ENCODE peak calls at places on chromosomes 1 and 21, in seven cellular contexts. X is WTC11, G is fibroblast of lung, D is upper lobe of right lung, L is cardiac fibroblast, M is endothelial cell, J is foreskin keratinocyte. Y is an unnamed sample.

GRCh38 chr1:171422489-171422888 is 62.8 kb upstream of the PRRC2C start:
- DNase-seq in X (no peak), G (peak), D (no peak), L (no peak), M (no peak), J (no peak), Y (no peak)

GRCh38 chr1:23576338-23577055 is 17.2 kb upstream of the ID3 start:
- DNase-seq in X (no peak), G (no peak), D (no peak), L (no peak), M (no peak), J (no peak), Y (no peak)

GRCh38 chr1:242784807-242785206 is 260.3 kb upstream of the PLD5 start:
- DNase-seq in X (no peak), G (no peak), D (no peak), L (no peak), M (no peak), J (no peak), Y (no peak)

GRCh38 chr1:160981584-160982411 is 27.2 kb upstream of the ITLN2 start:
- DNase-seq in X (peak), G (no peak), D (no peak), L (no peak), M (peak), J (no peak), Y (no peak)

GRCh38 chr21:26840912-26841311 is 4.3 kb downstream of the ADAMTS1 start:
- DNase-seq in X (no peak), G (peak), D (no peak), L (peak), M (no peak), J (peak), Y (no peak)

GRCh38 chr1:177589166-177589565 is 380.7 kb downstream of the SEC16B start:
- DNase-seq in X (no peak), G (no peak), D (no peak), L (no peak), M (no peak), J (no peak), Y (no peak)

GRCh38 chr1:243882276-243882675 is 32.2 kb upstream of the AKT3 start:
- DNase-seq in X (no peak), G (peak), D (no peak), L (peak), M (no peak), J (no peak), Y (no peak)

GRCh38 chr1:15866696-15867687 is 19.5 kb downstream of the SPEN start:
- DNase-seq in X (no peak), G (peak), D (no peak), L (peak), M (no peak), J (no peak), Y (no peak)

GRCh38 chr1:31580513-31580870 is 4.2 kb downstream of the TINAGL1 start:
- DNase-seq in X (no peak), G (peak), D (no peak), L (peak), M (no peak), J (no peak), Y (no peak)

GRCh38 chr1:90045853-90046563 is 51.1 kb downstream of the ZNF326 start:
- DNase-seq in X (peak), G (peak), D (no peak), L (peak), M (peak), J (no peak), Y (no peak)

GRCh38 chr1:246317723-246318359 is 189.2 kb downstream of the SMYD3 start:
- DNase-seq in X (no peak), G (peak), D (no peak), L (no peak), M (no peak), J (peak), Y (no peak)

GRCh38 chr1:60970081-60970509 is 112.3 kb upstream of the NFIA start:
- DNase-seq in X (no peak), G (peak), D (no peak), L (peak), M (no peak), J (no peak), Y (no peak)

GRCh38 chr1:22886211-22886610 is 86.5 kb downstream of the LACTBL1 start:
- DNase-seq in X (no peak), G (no peak), D (no peak), L (peak), M (no peak), J (no peak), Y (no peak)

GRCh38 chr1:202112864-202113689 is 9.6 kb upstream of the GPR37L1 start:
- DNase-seq in X (no peak), G (peak), D (no peak), L (peak), M (no peak), J (no peak), Y (peak)

GRCh38 chr1:37037675-37038074 is 3.4 kb upstream of the GRIK3 start:
- DNase-seq in X (peak), G (no peak), D (no peak), L (no peak), M (no peak), J (no peak), Y (no peak)

GRCh38 chr1:206687915-206688442 is 3.3 kb downstream of the MAPKAPK2 start:
- DNase-seq in X (peak), G (peak), D (no peak), L (peak), M (no peak), J (no peak), Y (no peak)

GRCh38 chr1:31700468-31701136 is 3.2 kb downstream of the COL16A1 start:
- DNase-seq in X (no peak), G (no peak), D (no peak), L (no peak), M (no peak), J (peak), Y (no peak)

GRCh38 chr1:144101397-144102050 is 129.7 kb upstream of the FAM72C start:
- DNase-seq in X (peak), G (no peak), D (peak), L (no peak), M (peak), J (peak), Y (peak)

GRCh38 chr1:75908717-75909152 is 23.5 kb downstream of the ASB17 start:
- DNase-seq in X (peak), G (peak), D (no peak), L (peak), M (peak), J (peak), Y (no peak)

GRCh38 chr1:47023268-47024137 is at the start of gene CYP4X1:
- DNase-seq in X (peak), G (no peak), D (peak), L (peak), M (peak), J (no peak), Y (no peak)

GRCh38 chr1:59596956-59597355 is 217.8 kb upstream of the HOOK1 start:
- DNase-seq in X (no peak), G (no peak), D (no peak), L (no peak), M (no peak), J (peak), Y (no peak)

GRCh38 chr1:59593798-59594790 is 220.7 kb upstream of the HOOK1 start:
- DNase-seq in X (no peak), G (no peak), D (no peak), L (no peak), M (no peak), J (no peak), Y (no peak)

GRCh38 chr1:59597420-59598199 is 217.1 kb upstream of the HOOK1 start:
- DNase-seq in X (no peak), G (no peak), D (no peak), L (no peak), M (no peak), J (no peak), Y (no peak)

GRCh38 chr1:59596432-59596831 is 218.3 kb upstream of the HOOK1 start:
- DNase-seq in X (no peak), G (peak), D (no peak), L (peak), M (no peak), J (peak), Y (no peak)

GRCh38 chr1:59595774-59596173 is 219.0 kb upstream of the HOOK1 start:
- DNase-seq in X (no peak), G (peak), D (no peak), L (peak), M (no peak), J (peak), Y (no peak)
- TF ChIP-seq CTCF in X (no peak), G (peak), D (no peak), L (no peak), M (no peak), J (peak), Y (no peak)

GRCh38 chr1:184465489-184466146 is 78.8 kb downstream of the C1orf21 start:
- DNase-seq in X (peak), G (no peak), D (no peak), L (peak), M (no peak), J (no peak), Y (no peak)
- TF ChIP-seq CTCF in X (no peak), G (peak), D (no peak), L (no peak), M (no peak), J (peak), Y (no peak)

DNA sequence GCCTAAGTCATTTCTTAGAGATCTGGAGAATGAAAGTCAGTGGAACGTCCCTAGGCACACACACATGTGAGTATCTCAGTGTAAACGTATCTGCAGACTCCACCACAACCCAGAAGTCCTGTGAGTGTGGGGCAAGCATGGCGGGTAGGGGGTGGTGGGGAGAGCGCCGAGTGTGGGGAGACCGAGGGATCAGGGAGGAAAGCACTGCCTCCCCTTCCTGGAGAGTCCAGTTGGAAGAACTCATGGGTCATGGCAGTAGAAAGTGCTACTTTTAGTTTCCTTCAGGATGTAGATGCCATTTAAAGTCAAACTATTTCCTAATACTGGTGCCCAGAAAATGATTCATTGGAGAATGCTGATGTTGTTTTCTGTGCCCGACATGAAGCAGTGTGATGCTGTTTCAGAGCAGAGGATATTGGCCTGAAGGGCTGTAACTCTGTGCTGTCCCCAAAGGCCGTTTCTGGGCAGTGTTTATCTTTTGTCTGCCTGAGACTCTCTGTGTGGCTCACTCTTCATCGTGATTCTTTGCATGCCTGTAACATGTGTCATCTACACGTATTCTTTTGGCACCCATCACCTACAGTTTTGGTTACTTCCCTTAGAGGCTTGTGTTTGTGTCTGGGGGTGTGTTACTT is 45.7 kb upstream of the TSPAN2 start:
- DNase-seq in X (no peak), G (peak), D (no peak), L (peak), M (no peak), J (peak), Y (no peak)
- TF ChIP-seq CTCF in X (no peak), G (no peak), D (no peak), L (peak), M (no peak), J (no peak), Y (no peak)

DNA sequence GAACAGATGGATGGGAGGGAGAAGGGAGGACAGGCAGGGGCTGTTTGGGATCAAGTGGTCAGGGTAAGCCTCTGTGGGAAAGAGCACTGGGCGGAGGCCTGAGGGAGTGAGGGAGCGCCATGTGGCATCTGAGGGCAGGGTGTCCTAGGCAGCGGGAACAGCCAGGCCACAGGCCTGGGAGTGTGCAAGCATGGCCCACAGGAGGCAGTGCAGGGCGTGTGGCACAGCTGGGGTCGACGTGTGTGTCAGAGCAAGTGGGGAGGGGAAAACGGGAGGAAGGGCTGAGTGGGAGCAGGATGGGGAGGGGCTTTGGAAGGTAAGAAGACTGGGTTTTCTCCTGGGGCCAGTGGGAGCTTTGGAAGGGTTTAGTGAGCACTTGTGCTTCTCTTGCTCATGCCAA is 143.4 kb downstream of the SYF2 start:
- DNase-seq in X (no peak), G (no peak), D (no peak), L (no peak), M (no peak), J (no peak), Y (no peak)
- TF ChIP-seq CTCF in X (no peak), G (no peak), D (no peak), L (no peak), M (no peak), J (no peak), Y (no peak)

GRCh38 chr1:188988589-188988988 is 1489.1 kb downstream of the BRINP3 start:
- DNase-seq in X (no peak), G (no peak), D (no peak), L (no peak), M (no peak), J (no peak), Y (no peak)
- TF ChIP-seq CTCF in X (no peak), G (no peak), D (no peak), L (no peak), M (no peak), J (no peak), Y (no peak)

GRCh38 chr1:38257374-38257773 is 210.8 kb upstream of the POU3F1 start:
- DNase-seq in X (no peak), G (no peak), D (no peak), L (no peak), M (no peak), J (no peak), Y (no peak)

GRCh38 chr1:38256072-38256471 is 209.5 kb upstream of the POU3F1 start:
- DNase-seq in X (peak), G (no peak), D (no peak), L (no peak), M (no peak), J (no peak), Y (no peak)

GRCh38 chr1:38261574-38261973 is 215.0 kb upstream of the POU3F1 start:
- DNase-seq in X (no peak), G (no peak), D (no peak), L (no peak), M (no peak), J (no peak), Y (no peak)

GRCh38 chr1:38253314-38253713 is 206.7 kb upstream of the POU3F1 start:
- DNase-seq in X (no peak), G (no peak), D (no peak), L (no peak), M (no peak), J (no peak), Y (no peak)

DNA sequence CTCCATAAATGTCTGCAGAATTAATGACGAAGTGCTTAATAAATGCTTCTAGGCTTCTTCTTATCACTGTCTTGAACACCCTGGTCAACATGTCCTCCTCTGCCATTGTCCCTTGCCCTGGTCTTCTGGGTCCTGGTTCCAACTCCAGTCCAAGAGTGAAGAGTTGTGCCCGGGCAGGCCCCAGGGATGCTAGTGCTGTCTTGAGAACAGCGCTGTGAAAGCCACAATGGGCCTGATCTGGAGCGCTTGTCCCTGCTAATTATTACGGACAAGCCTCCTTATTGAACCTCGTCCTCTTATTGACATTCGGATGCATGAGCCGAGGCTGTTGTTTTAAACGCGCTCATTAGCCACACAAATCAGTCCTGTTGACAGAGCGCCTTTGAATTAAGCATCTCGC is 211.5 kb upstream of the POU3F1 start:
- DNase-seq in X (no peak), G (no peak), D (no peak), L (no peak), M (no peak), J (no peak), Y (no peak)
- TF ChIP-seq CTCF in X (no peak), G (no peak), D (no peak), L (no peak), M (no peak), J (no peak), Y (no peak)

DNA sequence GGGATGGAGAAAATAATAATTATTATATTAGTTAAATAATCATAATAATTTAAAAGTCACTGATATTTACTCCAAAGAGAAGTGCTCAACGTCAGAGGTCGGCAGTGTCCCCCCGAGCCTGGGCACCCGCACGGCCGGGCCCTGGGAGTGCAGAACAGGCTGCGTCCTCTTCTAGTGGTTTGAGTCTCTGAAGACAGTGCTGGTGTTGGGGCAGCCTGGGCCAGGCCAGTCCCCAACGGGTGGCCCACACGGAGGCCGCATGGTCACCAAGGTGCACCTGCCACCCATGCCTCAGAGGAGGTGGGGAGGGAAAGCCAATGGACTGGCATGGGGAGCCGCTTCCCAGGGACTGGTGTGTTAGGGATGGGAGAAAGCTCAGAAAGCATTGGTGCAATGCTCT is 27.3 kb downstream of the WNT9A start:
- DNase-seq in X (no peak), G (no peak), D (no peak), L (no peak), M (no peak), J (no peak), Y (no peak)
- TF ChIP-seq CTCF in X (no peak), G (no peak), D (no peak), L (no peak), M (no peak), J (no peak), Y (no peak)

GRCh38 chr1:215987092-215987855 is 420.2 kb downstream of the KCTD3 start:
- DNase-seq in X (no peak), G (no peak), D (no peak), L (no peak), M (no peak), J (no peak), Y (no peak)

DNA sequence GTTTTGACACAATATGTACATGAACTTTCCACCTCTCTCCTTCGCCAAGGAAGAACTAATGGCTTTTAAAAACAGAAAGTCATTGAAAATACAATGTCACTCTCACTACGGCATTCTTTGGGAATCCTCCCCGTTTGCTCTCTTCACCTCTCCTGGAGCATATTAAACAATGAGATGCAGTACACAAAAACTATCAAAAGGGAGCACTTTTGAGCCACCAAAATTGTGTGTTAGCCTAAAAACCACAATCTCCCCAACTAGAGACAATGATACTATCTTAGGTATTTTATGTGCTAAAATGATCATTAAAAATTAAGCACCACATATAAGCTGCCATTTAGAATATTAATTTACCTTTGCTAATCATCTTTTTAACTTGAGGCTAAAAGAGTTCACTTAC is 425.5 kb downstream of the KCTD3 start:
- DNase-seq in X (no peak), G (peak), D (no peak), L (peak), M (peak), J (no peak), Y (no peak)
- TF ChIP-seq CTCF in X (no peak), G (peak), D (peak), L (no peak), M (no peak), J (peak), Y (peak)

GRCh38 chr1:74161494-74161893 is 36.5 kb downstream of the LRRIQ3 start:
- DNase-seq in X (no peak), G (peak), D (no peak), L (no peak), M (no peak), J (no peak), Y (no peak)
- TF ChIP-seq CTCF in X (no peak), G (no peak), D (no peak), L (no peak), M (no peak), J (no peak), Y (no peak)

Y was measured in D721Med.